ENCODE peak calls at places on chromosomes 1 and 21, in five cellular contexts. F is small intestine, K is MM.1S, H is bronchial epithelial cell, A is cardiac muscle cell. Z is an unnamed sample.

GRCh38 chr1:157105988-157106812 is 6.6 kb upstream of the ETV3L start:
- DNase-seq in F (no peak), K (peak; percentile 16), H (peak; percentile 78), A (peak; percentile 70), Z (peak; percentile 99)

GRCh38 chr1:22750671-22751016 is 40.0 kb downstream of the EPHB2 start:
- DNase-seq in F (no peak), K (no peak), H (peak; percentile 90), A (no peak), Z (no peak)

GRCh38 chr1:42682739-42683529 is 716 bp downstream of the YBX1 start:
- DNase-seq in F (peak; percentile 87), K (peak; percentile 74), H (peak; percentile 30), A (peak; percentile 77), Z (peak; percentile 95)

GRCh38 chr1:10431065-10431730 is 965 bp downstream of the CENPS start:
- DNase-seq in F (peak; percentile 14), K (peak; percentile 44), H (peak; percentile 22), A (peak; percentile 38), Z (peak; percentile 92)

GRCh38 chr1:37481289-37482003 is 7.1 kb downstream of the ZC3H12A start:
- DNase-seq in F (no peak), K (no peak), H (no peak), A (no peak), Z (peak; percentile 37)

GRCh38 chr1:29984107-29984506 is 739.3 kb downstream of the MATN1 start:
- DNase-seq in F (no peak), K (no peak), H (no peak), A (no peak), Z (no peak)

GRCh38 chr1:94258873-94259331 is 21.5 kb upstream of the ARHGAP29 start:
- DNase-seq in F (no peak), K (no peak), H (peak; percentile 82), A (peak; percentile 88), Z (peak; percentile 89)

GRCh38 chr1:44515416-44515815 is 110.4 kb downstream of the RNF220 start:
- DNase-seq in F (no peak), K (no peak), H (peak; percentile 94), A (no peak), Z (peak; percentile 86)

GRCh38 chr1:116292929-116293725 is 79.9 kb upstream of the ATP1A1 start:
- DNase-seq in F (no peak), K (no peak), H (no peak), A (no peak), Z (no peak)

GRCh38 chr1:50930965-50931737 is 28.9 kb downstream of the FAF1 start:
- DNase-seq in F (no peak), K (no peak), H (no peak), A (no peak), Z (peak; percentile 38)

GRCh38 chr1:172321429-172321828 is 99.1 kb upstream of the C1orf105 start:
- DNase-seq in F (no peak), K (no peak), H (no peak), A (peak; percentile 60), Z (peak; percentile 60)

GRCh38 chr1:2480986-2481364 is 4.9 kb downstream of the PLCH2 start:
- DNase-seq in F (no peak), K (no peak), H (no peak), A (no peak), Z (no peak)

GRCh38 chr1:108044318-108044717 is 79.3 kb upstream of the VAV3 start:
- DNase-seq in F (no peak), K (no peak), H (no peak), A (no peak), Z (no peak)

GRCh38 chr1:211804915-211805314 is 25.6 kb downstream of the LPGAT1 start:
- DNase-seq in F (no peak), K (no peak), H (no peak), A (no peak), Z (no peak)

GRCh38 chr1:14616997-14617396 is 18.5 kb downstream of the KAZN start:
- DNase-seq in F (no peak), K (no peak), H (no peak), A (no peak), Z (no peak)

GRCh38 chr1:31715097-31715872 is 11.5 kb upstream of the COL16A1 start:
- DNase-seq in F (peak; percentile 95), K (peak; percentile 36), H (peak; percentile 76), A (peak; percentile 95), Z (peak; percentile 98)

GRCh38 chr1:62144238-62144831 is 50.3 kb upstream of the L1TD1 start:
- DNase-seq in F (peak; percentile 33), K (peak; percentile 62), H (peak; percentile 43), A (peak; percentile 69), Z (peak; percentile 80)

GRCh38 chr1:156652131-156652991 is 10.4 kb downstream of the BCAN start:
- DNase-seq in F (no peak), K (no peak), H (peak; percentile 20), A (peak; percentile 64), Z (peak; percentile 89)

GRCh38 chr1:204207136-204207616 is 6.6 kb downstream of the GOLT1A start:
- DNase-seq in F (peak; percentile 56), K (peak; percentile 68), H (no peak), A (peak; percentile 39), Z (peak; percentile 96)

GRCh38 chr1:107530543-107530942 is 389.7 kb downstream of the NTNG1 start:
- DNase-seq in F (no peak), K (no peak), H (peak; percentile 50), A (no peak), Z (no peak)

GRCh38 chr1:111190931-111191451 is 9.5 kb downstream of the DENND2D start:
- DNase-seq in F (peak; percentile 58), K (no peak), H (no peak), A (peak; percentile 89), Z (peak; percentile 66)

GRCh38 chr1:84672080-84672735 is 18.1 kb downstream of the SSX2IP start:
- DNase-seq in F (no peak), K (no peak), H (no peak), A (no peak), Z (no peak)

GRCh38 chr1:12197483-12197880 is 30.7 kb downstream of the TNFRSF1B start:
- DNase-seq in F (no peak), K (no peak), H (no peak), A (no peak), Z (peak; percentile 68)

GRCh38 chr1:23198373-23198772 is 18.9 kb downstream of the HTR1D start:
- DNase-seq in F (no peak), K (no peak), H (peak; percentile 96), A (peak; percentile 89), Z (peak; percentile 71)

GRCh38 chr1:91559838-91560514 is 59.3 kb downstream of the CDC7 start:
- DNase-seq in F (no peak), K (no peak), H (no peak), A (no peak), Z (no peak)

GRCh38 chr1:162055062-162055461 is 14.4 kb upstream of the NOS1AP start:
- DNase-seq in F (no peak), K (no peak), H (peak; percentile 91), A (peak; percentile 81), Z (no peak)

GRCh38 chr1:70504821-70505193 is 93.7 kb downstream of the CTH start:
- DNase-seq in F (no peak), K (no peak), H (no peak), A (peak; percentile 77), Z (no peak)

GRCh38 chr1:45536886-45537285 is 13.7 kb upstream of the AKR1A1 start:
- DNase-seq in F (no peak), K (no peak), H (no peak), A (no peak), Z (no peak)

GRCh38 chr1:90074137-90074536 is 79.2 kb downstream of the ZNF326 start:
- DNase-seq in F (no peak), K (no peak), H (no peak), A (no peak), Z (no peak)

GRCh38 chr1:90068611-90069280 is 73.8 kb downstream of the ZNF326 start:
- DNase-seq in F (no peak), K (no peak), H (no peak), A (no peak), Z (no peak)

GRCh38 chr1:90074555-90075315 is 79.8 kb downstream of the ZNF326 start:
- DNase-seq in F (no peak), K (no peak), H (no peak), A (no peak), Z (no peak)
- H3K27me3 ChIP-seq in F (peaks cover 2% of the 10 kb centered on the region), K (no peaks in the 10 kb centered on the region), H (no peaks in the 10 kb centered on the region), A (no peaks in the 10 kb centered on the region), Z (no peaks in the 10 kb centered on the region)

DNA sequence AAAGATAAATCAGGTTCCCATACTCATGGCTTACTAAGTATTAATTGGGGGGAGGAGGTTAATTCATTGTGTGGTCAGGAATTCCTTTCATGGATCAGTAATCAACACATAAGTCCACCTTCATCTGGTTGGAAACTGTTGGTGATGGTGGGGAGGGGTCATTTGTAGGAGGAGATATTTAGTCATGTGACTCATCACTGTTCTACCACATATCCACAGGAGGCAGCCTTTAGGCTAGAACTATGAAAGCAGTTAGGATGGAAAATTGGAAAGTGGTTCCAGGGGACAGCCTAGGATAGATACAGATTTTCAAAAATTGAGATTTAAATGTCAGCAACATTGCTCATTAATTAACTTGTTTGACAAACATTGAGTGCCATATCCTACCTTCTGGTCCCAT is 122.8 kb upstream of the PAXBP1 start:
- DNase-seq in F (no peak), K (no peak), H (no peak), A (no peak), Z (peak; percentile 54)
- H3K27me3 ChIP-seq in F (peaks cover 3% of the 10 kb centered on the region), K (no peaks in the 10 kb centered on the region), H (no peaks in the 10 kb centered on the region), A (no peaks in the 10 kb centered on the region), Z (peaks cover 2% of the 10 kb centered on the region)

GRCh38 chr1:3668148-3668547 is 15.8 kb downstream of the TP73 start:
- DNase-seq in F (no peak), K (no peak), H (no peak), A (no peak), Z (no peak)

GRCh38 chr1:3669421-3669821 is 17.1 kb downstream of the TP73 start:
- DNase-seq in F (no peak), K (no peak), H (no peak), A (no peak), Z (no peak)

GRCh38 chr1:3670823-3671251 is 18.5 kb downstream of the TP73 start:
- DNase-seq in F (no peak), K (no peak), H (no peak), A (no peak), Z (no peak)

GRCh38 chr1:3669971-3670431 is 17.7 kb downstream of the TP73 start:
- DNase-seq in F (no peak), K (no peak), H (no peak), A (no peak), Z (no peak)

DNA sequence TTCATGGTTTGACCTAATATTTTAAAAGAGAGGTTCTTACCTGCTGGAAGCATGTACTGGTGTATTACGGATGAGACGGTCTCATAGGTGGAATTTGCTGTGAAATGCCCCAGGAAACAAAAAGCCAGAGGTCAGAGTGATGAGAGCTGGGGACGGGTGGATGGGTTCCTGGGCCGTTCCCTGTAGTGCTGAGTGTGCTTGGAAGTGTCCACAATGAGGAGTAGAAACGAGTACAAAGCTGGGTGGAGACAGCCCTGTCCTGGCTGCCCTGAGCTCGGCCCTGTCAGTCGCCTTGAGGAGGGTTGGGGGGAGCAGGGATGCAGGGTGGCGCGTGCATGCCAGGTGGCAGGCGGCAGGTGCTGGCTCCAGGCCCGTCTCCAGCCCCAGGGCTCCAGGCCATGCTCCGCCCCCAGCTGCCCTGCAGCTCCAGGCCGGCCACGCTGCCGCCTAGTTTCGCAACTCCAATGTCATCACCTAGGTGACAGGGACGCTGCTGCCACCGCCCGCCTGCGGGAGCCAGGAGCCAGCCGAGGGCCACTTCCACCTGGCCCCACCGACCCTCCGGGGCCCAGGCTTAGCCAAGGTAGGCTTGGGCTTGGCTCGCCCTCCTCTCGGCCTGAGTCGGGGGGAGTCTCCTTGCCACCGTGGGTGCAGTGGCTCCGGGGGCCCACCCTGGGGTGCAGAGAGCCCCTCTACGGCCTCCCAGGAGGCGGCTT is 16.4 kb downstream of the TP73 start:
- DNase-seq in F (peak; percentile 89), K (no peak), H (peak; percentile 23), A (peak; percentile 26), Z (no peak)
- H3K27me3 ChIP-seq in F (peaks cover 4% of the 10 kb centered on the region), K (no peaks in the 10 kb centered on the region), H (peaks cover 1% of the 10 kb centered on the region), A (peaks cover 29% of the 10 kb centered on the region), Z (no peaks in the 10 kb centered on the region)

GRCh38 chr1:213977486-213977842 is 10.3 kb upstream of the PROX1 start:
- DNase-seq in F (no peak), K (no peak), H (no peak), A (no peak), Z (no peak)
- H3K27me3 ChIP-seq in F (peaks cover 24% of the 10 kb centered on the region), K (no peaks in the 10 kb centered on the region), H (peaks cover 11% of the 10 kb centered on the region), A (peaks cover 11% of the 10 kb centered on the region), Z (peaks cover 34% of the 10 kb centered on the region)

Z was measured in osteoblast.